ENCODE peak calls at places on chromosomes 5 and 9, in five cellular contexts. K, E, J, Y and O are unnamed samples.

GRCh38 chr5:142977363-142978051 is 207.3 kb downstream of the ARHGAP26 start:
- DNase-seq in Y (no peak), K (peak; percentile 71), J (no peak), E (no peak), O (no peak)

GRCh38 chr9:114237781-114238180 is 82.4 kb downstream of the COL27A1 start:
- DNase-seq in K (no peak), E (no peak), Y (no peak), J (no peak), O (no peak)

GRCh38 chr9:101711330-101711941 is 27.0 kb downstream of the GRIN3A start:
- DNase-seq in J (no peak), K (peak; percentile 4), E (no peak), Y (no peak), O (no peak)

GRCh38 chr5:124686239-124687004 is 60.0 kb downstream of the ZNF608 start:
- DNase-seq in K (no peak), Y (no peak), J (no peak), E (no peak), O (no peak)

GRCh38 chr5:66684663-66685062 is 88.5 kb downstream of the MAST4 start:
- DNase-seq in E (no peak), J (no peak), Y (no peak), K (no peak), O (no peak)

GRCh38 chr5:166062719-166063118 is 2228.7 kb upstream of the WWC1 start:
- DNase-seq in J (no peak), K (no peak), E (no peak), Y (no peak), O (no peak)

GRCh38 chr9:131942076-131942720 is 137.5 kb downstream of the MED27 start:
- DNase-seq in K (no peak), E (no peak), J (no peak), Y (no peak), O (no peak)

GRCh38 chr5:37814699-37815098 is 25.1 kb downstream of the GDNF start:
- DNase-seq in K (peak; percentile 93), E (no peak), J (no peak), Y (no peak), O (no peak)

GRCh38 chr5:53679261-53679660 is 118.8 kb downstream of the NDUFS4 start:
- DNase-seq in Y (no peak), J (no peak), E (no peak), K (no peak), O (no peak)

GRCh38 chr5:10503997-10504761 is 59.7 kb upstream of the ANKRD33B start:
- DNase-seq in Y (no peak), E (no peak), J (no peak), K (no peak), O (no peak)

GRCh38 chr5:318341-318897 is 3.1 kb upstream of the AHRR start:
- DNase-seq in Y (no peak), J (no peak), E (no peak), K (peak; percentile 37), O (no peak)

GRCh38 chr9:20620658-20621552 is 1.4 kb downstream of the MLLT3 start:
- DNase-seq in Y (peak; percentile 46), E (peak; percentile 57), J (peak; percentile 31), K (peak; percentile 3), O (no peak)

GRCh38 chr9:91857831-91858669 is 92.0 kb downstream of the ROR2 start:
- DNase-seq in K (no peak), Y (no peak), E (no peak), J (no peak), O (no peak)

GRCh38 chr5:106171708-106172107 is 1499.0 kb downstream of the EFNA5 start:
- DNase-seq in E (no peak), Y (no peak), J (no peak), K (peak; percentile 49), O (no peak)

GRCh38 chr9:79201641-79202040 is 370.1 kb upstream of the TLE4 start:
- DNase-seq in E (no peak), Y (no peak), K (no peak), J (no peak), O (no peak)

GRCh38 chr9:9598723-9599122 is 1014.1 kb downstream of the PTPRD start:
- DNase-seq in J (no peak), Y (no peak), K (no peak), E (no peak), O (no peak)

GRCh38 chr9:135039266-135039870 is 48.1 kb upstream of the OLFM1 start:
- DNase-seq in J (no peak), E (no peak), K (no peak), Y (no peak), O (no peak)

GRCh38 chr9:1083325-1083913 is 33.3 kb downstream of the DMRT2 start:
- DNase-seq in J (peak; percentile 24), K (peak; percentile 26), E (peak; percentile 33), Y (no peak), O (no peak)

GRCh38 chr9:84357235-84357634 is 16.7 kb upstream of the SLC28A3 start:
- DNase-seq in Y (no peak), J (no peak), E (no peak), K (no peak), O (no peak)

GRCh38 chr5:42268630-42269029 is 154.6 kb upstream of the GHR start:
- DNase-seq in J (no peak), E (no peak), Y (no peak), K (peak; percentile 49), O (no peak)

GRCh38 chr9:84785766-84786547 is 116.4 kb downstream of the NTRK2 start:
- DNase-seq in J (no peak), E (no peak), Y (no peak), K (no peak), O (no peak)

GRCh38 chr9:128546504-128546903 is 5.9 kb upstream of the SPTAN1 start:
- DNase-seq in E (no peak), Y (no peak), K (no peak), J (no peak), O (no peak)

GRCh38 chr5:17114233-17114632 is 103.2 kb upstream of the BASP1 start:
- DNase-seq in E (no peak), K (peak; percentile 96), Y (no peak), J (no peak), O (no peak)

GRCh38 chr5:173328896-173329369 is 719 bp upstream of the STC2 start:
- DNase-seq in K (peak; percentile 93), J (no peak), Y (no peak), E (no peak), O (no peak)

GRCh38 chr5:173329370-173330150 is 1.3 kb upstream of the STC2 start:
- DNase-seq in J (no peak), Y (no peak), E (peak; percentile 44), K (peak; percentile 82), O (no peak)

GRCh38 chr5:173330856-173331206 is 2.6 kb upstream of the STC2 start:
- DNase-seq in Y (no peak), K (no peak), J (no peak), E (no peak), O (no peak)

GRCh38 chr5:173331287-173331686 is 3.1 kb upstream of the STC2 start:
- DNase-seq in Y (no peak), K (no peak), E (no peak), J (no peak), O (no peak)

DNA sequence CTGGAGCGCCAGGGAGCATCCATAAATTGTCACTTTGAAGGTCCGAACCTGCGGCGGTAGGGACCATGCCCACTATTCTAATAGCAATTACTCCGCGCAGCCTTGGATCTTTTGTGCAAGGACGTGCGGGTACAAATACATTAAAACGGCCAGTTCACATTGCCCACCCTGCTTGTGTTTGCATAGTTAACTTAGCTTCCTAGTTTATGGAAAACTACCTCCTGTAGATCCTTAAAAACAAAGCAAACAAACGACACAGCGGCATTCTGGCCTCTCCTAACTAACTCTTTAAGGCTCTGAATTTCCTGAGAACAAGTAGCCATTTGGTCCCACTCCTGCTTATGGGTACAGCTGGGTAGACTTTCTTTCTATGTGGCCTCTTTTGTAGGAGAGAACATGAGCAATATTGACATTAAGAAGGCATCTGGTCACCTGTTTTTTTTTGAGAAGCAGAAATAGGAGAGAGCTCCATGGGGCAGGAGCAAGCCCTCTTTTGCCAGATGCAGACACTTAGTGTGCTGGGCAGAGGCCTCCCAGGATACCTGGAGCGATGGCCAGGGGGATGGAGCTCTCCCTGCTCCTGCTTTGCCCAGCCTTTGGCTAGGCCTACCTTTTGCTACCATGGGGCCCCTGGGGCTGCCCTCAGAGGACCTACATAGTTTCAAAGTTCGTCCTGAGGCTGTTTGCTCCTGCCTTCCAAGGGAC is 2.1 kb upstream of the STC2 start:
- DNase-seq in K (peak; percentile 32), E (no peak), Y (no peak), J (no peak), O (no peak)
- H3K4me3 ChIP-seq in K (peak overlapping the region; percentile 75), E (peak overlapping the region; percentile 24), Y (no peak overlapping the region), J (no peak overlapping the region), O (no peak overlapping the region)

DNA sequence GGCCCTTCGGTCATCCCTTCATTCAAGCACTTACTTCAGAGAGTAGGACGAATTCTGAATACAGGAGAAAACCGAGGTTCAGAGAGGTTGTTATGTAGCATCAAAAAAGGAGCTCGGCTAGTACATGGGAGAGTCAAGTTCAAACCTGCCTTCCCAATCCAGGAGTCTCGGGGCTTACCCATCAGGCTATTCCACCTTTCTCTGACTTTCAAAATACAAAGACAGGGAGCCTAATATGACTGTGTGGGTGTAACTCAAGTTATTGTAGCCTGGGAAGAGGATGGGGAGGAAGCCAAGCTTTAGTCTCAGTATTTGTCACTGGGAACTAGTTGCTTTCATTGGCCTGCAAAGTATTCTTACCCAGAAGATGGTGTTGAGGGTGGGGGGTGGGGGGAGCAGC is 274.8 kb upstream of the PANK3 start:
- DNase-seq in E (no peak), K (no peak), Y (no peak), J (no peak), O (no peak)
- H3K27me3 ChIP-seq in E (no peaks in the 10 kb centered on the region), K (peaks cover 85% of the 10 kb centered on the region), Y (no peaks in the 10 kb centered on the region), J (no peaks in the 10 kb centered on the region), O (no peaks in the 10 kb centered on the region)

DNA sequence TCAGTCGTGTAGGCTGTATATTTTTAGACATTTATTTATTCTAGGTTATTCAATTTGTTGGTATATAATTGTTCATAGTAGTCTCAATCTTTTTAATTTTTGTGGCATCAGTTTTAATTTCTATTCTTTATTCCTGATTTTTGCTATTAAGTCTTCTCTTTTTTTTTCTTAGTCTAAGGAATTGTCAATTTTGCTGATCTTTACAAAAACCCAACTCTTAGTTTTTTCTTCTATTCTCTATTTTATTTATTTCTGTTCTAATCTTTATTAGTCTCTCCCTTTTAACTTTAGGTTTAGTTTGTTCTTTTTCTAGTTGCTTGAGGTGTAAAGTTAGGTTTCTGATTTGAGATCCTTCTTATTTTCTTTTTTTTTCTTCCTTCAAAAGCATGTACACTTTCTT is 152.5 kb downstream of the FANCC start:
- DNase-seq in E (no peak), J (no peak), Y (no peak), K (no peak), O (no peak)
- TF ChIP-seq CTCF in E (no peak), J (no peak), Y (no peak), K (no peak), O (no peak)

GRCh38 chr9:27005491-27005890 is at the start of gene LRRC19:
- DNase-seq in J (no peak), K (no peak), E (no peak), Y (no peak), O (no peak)

DNA sequence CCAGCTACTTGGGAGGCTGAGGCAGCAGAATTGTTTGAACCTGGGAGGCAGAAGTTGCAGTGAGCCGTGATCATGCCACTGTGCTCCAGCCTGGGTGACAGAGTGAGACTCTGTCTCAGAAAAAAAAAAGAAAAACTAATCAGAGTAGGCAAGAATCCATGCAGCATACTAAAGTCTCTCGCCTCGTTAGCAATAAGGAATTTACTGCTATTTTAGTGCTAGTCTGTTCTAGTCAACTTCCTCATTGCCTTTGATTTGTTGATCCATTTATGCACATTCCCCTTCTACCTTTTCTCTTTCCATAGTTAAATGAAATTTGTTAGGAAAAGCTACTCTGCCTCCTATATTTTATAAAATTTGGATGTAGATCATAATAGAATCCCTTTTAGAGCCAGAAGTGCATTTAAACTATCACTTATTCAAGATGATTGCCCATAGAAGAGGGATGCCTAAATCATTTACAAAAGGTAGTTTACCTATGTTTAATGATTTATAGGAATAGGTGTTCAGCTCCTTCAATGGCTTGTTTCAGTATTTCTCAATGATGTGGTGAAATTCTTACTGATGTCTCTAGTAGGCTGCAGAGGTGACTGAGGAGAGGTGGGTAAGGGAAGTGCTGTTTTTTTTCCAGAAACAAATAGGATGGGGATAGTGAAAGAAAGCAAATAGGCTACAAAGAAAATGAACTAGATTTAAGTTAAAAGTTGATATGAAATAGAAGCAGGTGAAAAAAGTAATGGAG is 1.9 kb downstream of the LRRC19 start:
- DNase-seq in Y (no peak), E (no peak), K (no peak), J (no peak), O (no peak)
- H3K4me3 ChIP-seq in Y (no peak overlapping the region), E (no peak overlapping the region), K (no peak overlapping the region), J (no peak overlapping the region), O (no peak overlapping the region)